ENCODE peak calls at places on chromosomes 6 and 20, in eight cellular contexts. One of them, this sample, is unnamed. For H3K4me1, the result is how much of the 10 kb centered on the place peaks cover.

GRCh38 chr6:157865249-157865648 is 42.2 kb downstream of the SNX9 start:
- DNase-seq in mesenchymal stem cell: no peak
- DNase-seq in A673: peak
- DNase-seq in psoas muscle: no peak
- DNase-seq in suprapubic skin: no peak
- DNase-seq in transverse colon: no peak
- DNase-seq in uterus: no peak
- DNase-seq in neuronal stem cell: no peak
- DNase-seq in this sample: no peak

GRCh38 chr6:22447191-22447590 is 122.2 kb upstream of the HDGFL1 start:
- DNase-seq in mesenchymal stem cell: no peak
- DNase-seq in A673: no peak
- DNase-seq in psoas muscle: peak
- DNase-seq in suprapubic skin: no peak
- DNase-seq in transverse colon: no peak
- DNase-seq in uterus: no peak
- DNase-seq in neuronal stem cell: no peak
- DNase-seq in this sample: no peak

GRCh38 chr20:36932476-36933426 is 18.8 kb downstream of the SAMHD1 start:
- DNase-seq in mesenchymal stem cell: peak
- DNase-seq in A673: no peak
- DNase-seq in psoas muscle: no peak
- DNase-seq in suprapubic skin: peak
- DNase-seq in transverse colon: no peak
- DNase-seq in uterus: no peak
- DNase-seq in neuronal stem cell: no peak
- DNase-seq in this sample: no peak

GRCh38 chr6:145963216-145964068 is 716 bp downstream of the SHPRH start:
- DNase-seq in mesenchymal stem cell: peak
- DNase-seq in A673: peak
- DNase-seq in psoas muscle: peak
- DNase-seq in suprapubic skin: peak
- DNase-seq in transverse colon: peak
- DNase-seq in uterus: no peak
- DNase-seq in neuronal stem cell: peak
- DNase-seq in this sample: no peak

GRCh38 chr20:47191074-47191673 is 165.3 kb downstream of the ZMYND8 start:
- DNase-seq in mesenchymal stem cell: no peak
- DNase-seq in A673: no peak
- DNase-seq in psoas muscle: no peak
- DNase-seq in suprapubic skin: no peak
- DNase-seq in transverse colon: no peak
- DNase-seq in uterus: no peak
- DNase-seq in neuronal stem cell: no peak
- DNase-seq in this sample: no peak

GRCh38 chr6:128242765-128243403 is 277.5 kb downstream of the PTPRK start:
- DNase-seq in mesenchymal stem cell: peak
- DNase-seq in A673: no peak
- DNase-seq in psoas muscle: no peak
- DNase-seq in suprapubic skin: no peak
- DNase-seq in transverse colon: no peak
- DNase-seq in uterus: no peak
- DNase-seq in neuronal stem cell: no peak
- DNase-seq in this sample: no peak

GRCh38 chr6:74170118-74170517 is 474.1 kb downstream of the CD109 start:
- DNase-seq in mesenchymal stem cell: peak
- DNase-seq in A673: no peak
- DNase-seq in psoas muscle: no peak
- DNase-seq in suprapubic skin: no peak
- DNase-seq in transverse colon: no peak
- DNase-seq in uterus: peak
- DNase-seq in neuronal stem cell: no peak
- DNase-seq in this sample: no peak

GRCh38 chr6:119323478-119323877 is 26.1 kb downstream of the MAN1A1 start:
- DNase-seq in mesenchymal stem cell: no peak
- DNase-seq in A673: no peak
- DNase-seq in psoas muscle: no peak
- DNase-seq in suprapubic skin: no peak
- DNase-seq in transverse colon: no peak
- DNase-seq in uterus: no peak
- DNase-seq in neuronal stem cell: no peak
- DNase-seq in this sample: no peak

GRCh38 chr20:59515013-59515905 is 89.1 kb upstream of the PHACTR3 start:
- DNase-seq in mesenchymal stem cell: peak
- DNase-seq in A673: peak
- DNase-seq in psoas muscle: peak
- DNase-seq in suprapubic skin: no peak
- DNase-seq in transverse colon: peak
- DNase-seq in uterus: no peak
- DNase-seq in neuronal stem cell: peak
- DNase-seq in this sample: peak

GRCh38 chr6:12361042-12361765 is 71.0 kb downstream of the EDN1 start:
- DNase-seq in mesenchymal stem cell: no peak
- DNase-seq in A673: no peak
- DNase-seq in psoas muscle: no peak
- DNase-seq in suprapubic skin: no peak
- DNase-seq in transverse colon: no peak
- DNase-seq in uterus: no peak
- DNase-seq in neuronal stem cell: no peak
- DNase-seq in this sample: no peak

GRCh38 chr20:61818746-61819483 is 246.8 kb downstream of the TAF4 start:
- DNase-seq in mesenchymal stem cell: no peak
- DNase-seq in A673: no peak
- DNase-seq in psoas muscle: peak
- DNase-seq in suprapubic skin: no peak
- DNase-seq in transverse colon: no peak
- DNase-seq in uterus: no peak
- DNase-seq in neuronal stem cell: no peak
- DNase-seq in this sample: no peak

GRCh38 chr6:83429857-83430605 is 820 bp downstream of the ME1 start:
- DNase-seq in mesenchymal stem cell: peak
- DNase-seq in A673: peak
- DNase-seq in psoas muscle: no peak
- DNase-seq in suprapubic skin: no peak
- DNase-seq in transverse colon: peak
- DNase-seq in uterus: no peak
- DNase-seq in neuronal stem cell: peak
- DNase-seq in this sample: peak

GRCh38 chr6:28683945-28684538 is 158.4 kb downstream of the GPX5 start:
- DNase-seq in mesenchymal stem cell: peak
- DNase-seq in A673: peak
- DNase-seq in psoas muscle: no peak
- DNase-seq in suprapubic skin: no peak
- DNase-seq in transverse colon: peak
- DNase-seq in uterus: no peak
- DNase-seq in neuronal stem cell: peak
- DNase-seq in this sample: peak

DNA sequence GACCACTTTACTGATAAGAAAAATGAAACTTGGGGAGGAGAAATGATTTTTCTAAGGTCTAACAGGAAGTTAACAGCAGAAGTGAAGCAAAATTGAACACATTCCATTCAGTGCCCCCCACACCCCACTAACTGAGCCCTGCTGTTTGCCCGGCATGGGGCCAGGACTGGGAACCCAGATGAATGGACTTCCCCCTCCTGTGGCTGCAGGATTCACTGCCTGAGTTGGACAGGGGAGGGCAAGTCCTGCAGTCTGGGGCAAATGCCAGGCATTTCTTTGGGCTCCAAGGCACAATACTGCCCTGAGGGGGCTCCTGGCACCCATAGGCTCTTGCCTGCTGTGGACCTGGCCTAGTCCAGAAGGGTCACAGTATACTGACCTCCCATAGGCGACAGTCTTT is 28.3 kb downstream of the FYN start:
- DNase-seq in mesenchymal stem cell: no peak
- DNase-seq in A673: no peak
- DNase-seq in psoas muscle: no peak
- DNase-seq in suprapubic skin: no peak
- DNase-seq in transverse colon: no peak
- DNase-seq in uterus: no peak
- DNase-seq in neuronal stem cell: no peak
- DNase-seq in this sample: no peak
- H3K4me1 ChIP-seq in mesenchymal stem cell: under half
- H3K4me1 ChIP-seq in A673: under half
- H3K4me1 ChIP-seq in psoas muscle: under half
- H3K4me1 ChIP-seq in suprapubic skin: under half
- H3K4me1 ChIP-seq in transverse colon: under half
- H3K4me1 ChIP-seq in uterus: under half
- H3K4me1 ChIP-seq in neuronal stem cell: under half
- H3K4me1 ChIP-seq in this sample: under half

DNA sequence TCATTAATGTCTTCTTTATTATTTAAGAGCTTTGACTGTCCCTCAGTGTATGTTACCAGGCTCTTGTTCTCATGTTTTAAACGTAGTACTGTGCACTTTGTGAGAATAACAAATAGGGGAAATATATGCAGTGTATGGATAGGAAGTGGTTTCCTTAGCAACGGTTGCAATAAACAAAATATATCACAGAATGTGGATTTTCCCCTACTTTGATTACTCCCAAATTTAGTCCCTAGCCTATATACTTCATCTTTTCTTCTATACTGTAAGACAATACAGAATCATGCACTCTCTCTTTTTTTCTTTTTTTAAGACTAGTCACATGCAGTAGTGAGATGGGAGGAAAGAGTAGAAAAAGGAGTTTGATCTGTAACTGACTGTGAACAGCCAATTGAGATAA is 123.8 kb upstream of the AKIRIN2 start:
- DNase-seq in mesenchymal stem cell: peak
- DNase-seq in A673: no peak
- DNase-seq in psoas muscle: no peak
- DNase-seq in suprapubic skin: no peak
- DNase-seq in transverse colon: no peak
- DNase-seq in uterus: no peak
- DNase-seq in neuronal stem cell: no peak
- DNase-seq in this sample: no peak
- H3K4me1 ChIP-seq in mesenchymal stem cell: under half
- H3K4me1 ChIP-seq in A673: under half
- H3K4me1 ChIP-seq in psoas muscle: under half
- H3K4me1 ChIP-seq in suprapubic skin: under half
- H3K4me1 ChIP-seq in transverse colon: under half
- H3K4me1 ChIP-seq in uterus: under half
- H3K4me1 ChIP-seq in neuronal stem cell: under half
- H3K4me1 ChIP-seq in this sample: under half

GRCh38 chr6:20202070-20202658 is 10.1 kb downstream of the MBOAT1 start:
- DNase-seq in mesenchymal stem cell: peak
- DNase-seq in A673: no peak
- DNase-seq in psoas muscle: no peak
- DNase-seq in suprapubic skin: no peak
- DNase-seq in transverse colon: no peak
- DNase-seq in uterus: no peak
- DNase-seq in neuronal stem cell: no peak
- DNase-seq in this sample: no peak

GRCh38 chr6:20198764-20199174 is 13.5 kb downstream of the MBOAT1 start:
- DNase-seq in mesenchymal stem cell: peak
- DNase-seq in A673: no peak
- DNase-seq in psoas muscle: no peak
- DNase-seq in suprapubic skin: no peak
- DNase-seq in transverse colon: peak
- DNase-seq in uterus: no peak
- DNase-seq in neuronal stem cell: no peak
- DNase-seq in this sample: no peak

GRCh38 chr6:20200761-20201160 is 11.5 kb downstream of the MBOAT1 start:
- DNase-seq in mesenchymal stem cell: peak
- DNase-seq in A673: no peak
- DNase-seq in psoas muscle: no peak
- DNase-seq in suprapubic skin: no peak
- DNase-seq in transverse colon: no peak
- DNase-seq in uterus: no peak
- DNase-seq in neuronal stem cell: no peak
- DNase-seq in this sample: no peak

GRCh38 chr6:20197251-20197650 is 15.0 kb downstream of the MBOAT1 start:
- DNase-seq in mesenchymal stem cell: no peak
- DNase-seq in A673: no peak
- DNase-seq in psoas muscle: no peak
- DNase-seq in suprapubic skin: no peak
- DNase-seq in transverse colon: no peak
- DNase-seq in uterus: no peak
- DNase-seq in neuronal stem cell: no peak
- DNase-seq in this sample: no peak

DNA sequence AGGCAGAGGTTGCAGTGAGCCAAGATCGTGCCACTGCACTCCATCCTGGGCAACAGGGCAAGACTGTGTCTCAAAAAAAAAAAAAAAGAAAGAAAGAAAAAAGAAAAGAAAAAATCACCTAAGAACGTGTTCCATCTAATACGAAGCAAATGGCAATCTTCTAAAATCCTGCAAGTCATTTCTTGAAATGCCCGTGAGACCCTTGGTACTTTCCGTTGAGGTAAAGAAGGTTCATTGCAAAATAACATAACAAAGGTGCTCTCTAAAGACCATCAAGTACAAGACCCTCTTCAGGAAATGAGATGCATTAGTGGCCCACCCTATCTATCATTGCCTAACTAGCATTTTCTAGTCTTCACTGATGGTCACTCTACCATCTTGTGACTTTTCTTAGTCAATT is 14.1 kb downstream of the MBOAT1 start:
- DNase-seq in mesenchymal stem cell: no peak
- DNase-seq in A673: no peak
- DNase-seq in psoas muscle: no peak
- DNase-seq in suprapubic skin: no peak
- DNase-seq in transverse colon: no peak
- DNase-seq in uterus: no peak
- DNase-seq in neuronal stem cell: no peak
- DNase-seq in this sample: no peak
- H3K4me1 ChIP-seq in mesenchymal stem cell: under half
- H3K4me1 ChIP-seq in A673: under half
- H3K4me1 ChIP-seq in psoas muscle: under half
- H3K4me1 ChIP-seq in suprapubic skin: under half
- H3K4me1 ChIP-seq in transverse colon: half or more
- H3K4me1 ChIP-seq in uterus: under half
- H3K4me1 ChIP-seq in neuronal stem cell: under half
- H3K4me1 ChIP-seq in this sample: under half

DNA sequence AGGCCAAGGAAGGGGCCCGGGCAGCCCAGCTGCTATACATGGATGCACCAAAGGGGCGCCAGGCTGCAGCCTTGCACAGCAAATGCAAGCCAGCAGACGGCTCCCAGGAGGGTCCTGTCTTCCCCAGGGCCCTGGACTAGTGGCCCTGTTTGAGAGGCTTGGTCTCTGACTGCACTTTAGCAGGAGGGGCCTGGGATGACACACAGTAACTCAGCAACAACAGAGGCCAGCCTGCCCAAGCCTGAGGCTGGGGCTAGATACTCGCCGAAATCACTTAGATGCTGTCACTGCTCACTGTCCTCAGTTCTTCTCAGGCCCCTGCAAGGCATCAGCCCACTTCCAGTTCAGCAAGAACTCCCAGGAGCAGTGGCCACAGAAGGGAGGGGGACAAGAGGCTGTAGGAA is 73.5 kb downstream of the TRAM2 start:
- DNase-seq in mesenchymal stem cell: peak
- DNase-seq in A673: no peak
- DNase-seq in psoas muscle: no peak
- DNase-seq in suprapubic skin: no peak
- DNase-seq in transverse colon: no peak
- DNase-seq in uterus: no peak
- DNase-seq in neuronal stem cell: no peak
- DNase-seq in this sample: no peak
- H3K4me1 ChIP-seq in mesenchymal stem cell: under half
- H3K4me1 ChIP-seq in A673: under half
- H3K4me1 ChIP-seq in psoas muscle: half or more
- H3K4me1 ChIP-seq in suprapubic skin: half or more
- H3K4me1 ChIP-seq in transverse colon: under half
- H3K4me1 ChIP-seq in uterus: under half
- H3K4me1 ChIP-seq in neuronal stem cell: under half
- H3K4me1 ChIP-seq in this sample: under half